ENCODE peak calls at places on chromosomes 16 and 17, in six cellular contexts. E, M, T, F, C and H are unnamed samples. For H3K36me3, the result is how much of the 10 kb centered on the place peaks cover.

GRCh38 chr16:49866533-49867155 is 10.7 kb upstream of the ZNF423 start:
- DNase-seq in T (no peak), M (no peak), F (no peak), E (no peak), C (no peak), H (no peak)

GRCh38 chr17:44988256-44988942 is 20.3 kb upstream of the C1QL1 start:
- DNase-seq in T (no peak), E (no peak), M (no peak), F (no peak), C (no peak), H (no peak)

GRCh38 chr17:51083976-51084375 is 36.7 kb downstream of the SPAG9 start:
- DNase-seq in M (no peak), E (no peak), T (no peak), C (no peak), F (no peak), H (no peak)

GRCh38 chr16:81779540-81780320 is 639 bp downstream of the PLCG2 start:
- DNase-seq in C (no peak), T (no peak), M (no peak), E (peak), F (peak), H (peak)

GRCh38 chr17:11039342-11039741 is 201.5 kb upstream of the PIRT start:
- DNase-seq in C (no peak), M (no peak), F (no peak), T (no peak), E (no peak), H (no peak)

GRCh38 chr16:83769397-83770008 is 38.3 kb upstream of the HSBP1 start:
- DNase-seq in T (no peak), F (no peak), C (no peak), E (no peak), M (no peak), H (no peak)

GRCh38 chr16:4411684-4412083 is 4.7 kb downstream of the CORO7 start:
- DNase-seq in E (peak), C (peak), T (no peak), M (peak), F (no peak), H (peak)

GRCh38 chr17:5019475-5019956 is 15.7 kb downstream of the SLC52A1 start:
- DNase-seq in T (no peak), M (no peak), F (no peak), E (no peak), C (peak), H (no peak)

GRCh38 chr17:6047966-6048365 is 22.2 kb upstream of the WSCD1 start:
- DNase-seq in C (no peak), T (no peak), E (no peak), F (no peak), M (no peak), H (no peak)

GRCh38 chr17:21251611-21252010 is 1.6 kb downstream of the NATD1 start:
- DNase-seq in T (no peak), C (no peak), M (no peak), E (no peak), F (no peak), H (no peak)

GRCh38 chr17:83176956-83177583 is 97.7 kb downstream of the METRNL start:
- DNase-seq in E (no peak), T (no peak), M (no peak), C (no peak), F (no peak), H (no peak)

GRCh38 chr17:40148527-40148926 is 8.2 kb downstream of the CASC3 start:
- DNase-seq in M (no peak), F (no peak), C (no peak), E (no peak), T (no peak), H (no peak)

GRCh38 chr16:5028950-5029475 is 4.7 kb downstream of the NAGPA start:
- DNase-seq in M (no peak), C (no peak), T (no peak), F (no peak), E (no peak), H (peak)

GRCh38 chr16:17520567-17520966 is 49.8 kb upstream of the XYLT1 start:
- DNase-seq in T (no peak), F (no peak), E (no peak), M (no peak), C (peak), H (no peak)

GRCh38 chr17:31417051-31417792 is 25.7 kb downstream of the RAB11FIP4 start:
- DNase-seq in T (no peak), F (no peak), E (no peak), M (no peak), C (no peak), H (no peak)

GRCh38 chr16:79372504-79373184 is 227.9 kb downstream of the MAF start:
- DNase-seq in T (no peak), C (no peak), F (no peak), E (no peak), M (peak), H (no peak)

GRCh38 chr16:4891097-4891885 is 44.0 kb downstream of the UBN1 start:
- DNase-seq in C (no peak), E (no peak), M (no peak), F (peak), T (no peak), H (no peak)

DNA sequence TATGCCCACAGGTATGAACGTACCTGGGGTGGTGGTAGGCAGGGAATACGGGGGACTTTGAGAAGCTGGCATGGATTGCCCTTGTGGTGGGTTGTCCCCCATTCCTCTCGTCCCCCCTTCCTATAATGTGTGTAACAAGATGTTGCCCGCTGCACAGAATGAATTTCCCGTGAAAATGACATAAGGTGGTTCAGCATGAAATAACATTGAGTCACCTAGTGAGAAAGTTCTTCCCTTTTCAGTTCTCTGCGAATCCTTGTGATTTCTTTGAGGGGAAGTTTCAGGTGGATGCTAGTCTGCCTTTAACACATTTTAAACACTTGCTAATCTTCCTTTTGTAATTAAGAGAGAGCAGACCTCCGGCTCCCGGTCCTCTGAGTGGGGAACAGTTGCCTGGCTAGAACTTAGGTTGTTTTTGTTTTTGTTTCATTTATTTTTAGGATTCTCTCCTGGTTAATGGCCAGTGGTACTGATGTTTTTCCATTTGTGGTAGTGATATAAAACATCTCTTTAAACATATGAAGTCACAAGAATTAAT is 58.9 kb downstream of the RAP1GAP2 start:
- DNase-seq in T (no peak), M (no peak), C (peak), F (no peak), E (no peak), H (no peak)
- H3K4me3 ChIP-seq in T (peak), M (no peak), C (peak), F (peak), E (peak), H (peak)

GRCh38 chr16:89288577-89288844 is 71.0 kb downstream of the ZNF778 start:
- DNase-seq in T (no peak), F (peak), M (no peak), C (no peak), E (no peak), H (no peak)
- H3K36me3 ChIP-seq in T (half or more), F (half or more), M (under half), C (half or more), E (half or more), H (half or more)

DNA sequence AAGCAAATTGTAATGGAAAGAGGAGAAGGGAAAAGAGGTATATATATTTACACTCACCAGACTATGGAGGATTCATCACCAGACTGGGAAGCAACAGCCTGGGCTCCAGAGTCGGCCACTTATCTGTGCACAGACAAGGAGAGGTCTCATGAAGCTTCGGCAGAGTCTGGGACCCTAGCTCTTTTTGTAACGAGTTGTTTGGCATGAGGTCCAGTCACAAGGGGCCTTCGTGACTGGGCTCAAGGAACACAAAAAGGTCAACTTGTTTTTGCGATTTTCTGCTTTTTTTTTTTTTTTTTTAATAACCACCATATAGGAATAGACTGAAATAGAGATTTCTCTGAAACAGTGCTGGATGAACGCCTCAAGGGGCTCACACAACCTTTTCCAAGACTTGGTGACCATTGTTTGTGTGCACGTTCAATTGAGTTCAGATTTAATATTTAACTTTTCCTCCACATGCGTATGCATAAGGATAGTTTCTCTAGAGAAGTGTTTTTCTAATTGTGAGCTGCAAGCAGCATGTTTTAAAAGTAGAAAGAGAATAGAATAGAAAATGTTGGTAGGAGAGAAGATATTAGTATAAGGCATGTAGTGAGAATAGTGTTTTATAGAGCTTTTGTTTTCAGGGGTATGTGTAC is 25.8 kb downstream of the BPTF start:
- DNase-seq in F (no peak), M (no peak), C (no peak), T (no peak), E (no peak), H (no peak)
- H3K4me3 ChIP-seq in F (no peak), M (no peak), C (no peak), T (no peak), E (no peak), H (no peak)

GRCh38 chr16:55779391-55780094 is 53.4 kb downstream of the CES1 start:
- DNase-seq in E (no peak), C (no peak), M (no peak), F (no peak), T (no peak), H (no peak)

GRCh38 chr16:55778718-55779117 is 54.2 kb downstream of the CES1 start:
- DNase-seq in M (no peak), C (no peak), F (no peak), E (no peak), T (no peak), H (no peak)

GRCh38 chr16:55775857-55776256 is 57.0 kb downstream of the CES1 start:
- DNase-seq in T (no peak), F (no peak), C (no peak), M (no peak), E (no peak), H (no peak)

GRCh38 chr16:55773859-55774549 is 58.9 kb downstream of the CES1 start:
- DNase-seq in F (no peak), M (no peak), E (no peak), T (no peak), C (no peak), H (no peak)
- H3K36me3 ChIP-seq in F (under half), M (under half), E (under half), T (under half), C (under half), H (under half)

DNA sequence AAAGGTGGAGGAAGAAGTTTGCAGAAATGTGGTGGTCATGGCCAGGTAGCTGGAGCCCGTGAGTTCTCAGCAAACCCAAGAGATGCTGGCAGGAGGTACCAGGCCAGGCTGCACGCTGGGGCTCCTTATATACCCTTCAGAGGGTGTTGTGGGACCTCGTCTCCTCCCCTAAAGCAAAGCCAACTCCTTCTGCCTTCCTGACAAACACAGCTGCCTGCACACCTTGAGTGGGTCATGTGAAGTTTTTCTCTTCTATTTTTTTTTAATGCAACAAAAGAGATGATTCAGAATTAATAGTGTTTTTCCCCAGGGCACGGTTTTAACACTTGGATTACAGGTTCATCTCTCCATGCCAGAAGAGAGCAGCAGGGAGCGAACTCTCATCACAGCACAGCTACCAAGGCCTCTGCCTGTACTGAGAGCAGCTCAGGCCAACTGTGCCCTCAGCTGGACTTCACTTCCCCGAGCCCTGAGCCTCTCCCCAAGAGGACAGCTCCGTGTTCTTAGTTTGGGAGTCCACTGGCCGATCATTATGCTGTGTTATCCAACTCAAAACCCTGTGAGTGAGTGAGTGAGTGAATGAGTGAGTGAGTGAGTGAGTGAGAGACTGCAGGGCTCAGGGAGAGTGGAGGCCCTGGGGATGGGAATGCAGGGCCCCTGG is at the start of gene KRT15:
- DNase-seq in F (no peak), T (no peak), M (no peak), E (no peak), C (peak), H (no peak)
- H3K4me3 ChIP-seq in F (no peak), T (no peak), M (no peak), E (no peak), C (no peak), H (no peak)

GRCh38 chr16:46897471-46897870 is 13.3 kb downstream of the GPT2 start:
- DNase-seq in C (no peak), M (no peak), T (no peak), F (no peak), E (peak), H (no peak)

GRCh38 chr16:46896314-46896968 is 12.3 kb downstream of the GPT2 start:
- DNase-seq in E (peak), F (no peak), T (no peak), C (peak), M (no peak), H (no peak)

GRCh38 chr16:46898006-46898405 is 13.8 kb downstream of the GPT2 start:
- DNase-seq in M (no peak), T (no peak), E (no peak), F (no peak), C (no peak), H (no peak)

GRCh38 chr16:46894011-46894672 is 10.0 kb downstream of the GPT2 start:
- DNase-seq in E (peak), C (peak), M (no peak), F (no peak), T (no peak), H (no peak)

GRCh38 chr16:46895399-46896313 is 11.5 kb downstream of the GPT2 start:
- DNase-seq in E (no peak), C (no peak), T (no peak), M (no peak), F (no peak), H (no peak)
- H3K36me3 ChIP-seq in E (under half), C (under half), T (under half), M (under half), F (under half), H (under half)

DNA sequence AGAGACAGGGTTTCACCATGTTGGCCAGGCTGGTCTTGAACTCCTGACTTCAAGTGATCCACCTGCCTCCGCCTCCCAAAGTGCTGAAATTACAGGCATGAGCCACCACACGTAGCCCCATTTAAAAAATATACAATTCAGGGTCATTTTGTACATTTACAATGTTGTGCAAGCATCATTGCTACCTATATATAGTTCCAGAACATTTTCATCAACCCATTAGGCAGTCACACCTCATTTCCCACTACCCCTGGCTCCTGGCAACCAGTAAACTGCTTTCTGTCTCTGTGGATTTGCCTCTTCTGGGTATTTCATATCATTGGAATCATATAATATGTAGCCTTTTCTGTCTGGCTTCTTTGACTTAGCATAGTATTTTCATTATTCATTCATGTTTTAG is 6.7 kb downstream of the LRRC36 start:
- DNase-seq in T (no peak), C (no peak), F (no peak), E (no peak), M (no peak), H (no peak)
- H3K4me3 ChIP-seq in T (no peak), C (no peak), F (no peak), E (no peak), M (no peak), H (no peak)

GRCh38 chr16:27539120-27539519 is 10.6 kb downstream of the GTF3C1 start:
- DNase-seq in T (no peak), F (no peak), M (no peak), C (no peak), E (no peak), H (no peak)

GRCh38 chr16:27538508-27538907 is 11.2 kb downstream of the GTF3C1 start:
- DNase-seq in C (no peak), T (no peak), F (no peak), M (no peak), E (peak), H (no peak)

GRCh38 chr16:27543801-27544200 is 5.9 kb downstream of the GTF3C1 start:
- DNase-seq in F (no peak), T (no peak), E (no peak), C (no peak), M (no peak), H (no peak)

GRCh38 chr16:27544671-27545070 is 5.0 kb downstream of the GTF3C1 start:
- DNase-seq in M (no peak), C (no peak), E (no peak), F (no peak), T (no peak), H (no peak)

DNA sequence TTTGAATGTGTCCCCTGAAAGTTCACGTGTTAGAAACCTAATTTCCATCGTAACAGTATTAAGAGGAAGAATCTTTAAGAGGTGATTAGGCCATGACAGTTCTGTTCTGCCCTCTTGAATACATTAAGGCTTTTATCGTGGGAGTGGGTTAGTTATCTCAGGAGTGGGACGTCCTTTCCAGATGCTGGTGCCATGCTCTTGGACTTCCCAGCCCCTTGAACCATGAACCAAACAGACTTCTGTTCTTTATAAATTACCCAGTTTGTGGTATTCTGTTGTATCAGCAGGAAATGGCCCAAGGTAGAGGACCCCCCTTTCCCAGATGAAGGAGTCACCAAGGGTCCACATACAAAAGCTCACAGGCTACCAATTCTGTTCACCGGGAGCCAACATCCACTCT is 10.1 kb downstream of the GTF3C1 start:
- DNase-seq in C (no peak), E (no peak), T (no peak), F (no peak), M (no peak), H (no peak)
- H3K36me3 ChIP-seq in C (half or more), E (half or more), T (half or more), F (half or more), M (under half), H (half or more)